ENCODE peak calls at places on chromosomes 4 and X, in seven cellular contexts. One of them, this sample, is unnamed.

GRCh38 chr4:39023059-39023458 is 9.2 kb downstream of the TMEM156 start:
- DNase-seq in K562: no peak
- DNase-seq in transverse colon: no peak
- DNase-seq in CD8-positive, alpha-beta memory T cell: no peak
- DNase-seq in GM23248: no peak
- DNase-seq in GM23338: no peak
- DNase-seq in fibroblast of lung: no peak
- DNase-seq in this sample: no peak

GRCh38 chr4:48720459-48720858 is 59.6 kb downstream of the FRYL start:
- DNase-seq in GM23248: no peak
- DNase-seq in K562: no peak
- DNase-seq in GM23338: no peak
- DNase-seq in fibroblast of lung: no peak
- DNase-seq in transverse colon: no peak
- DNase-seq in CD8-positive, alpha-beta memory T cell: no peak
- DNase-seq in this sample: no peak

GRCh38 chr4:101835121-101835904 is 44.8 kb downstream of the BANK1 start:
- DNase-seq in GM23248: peak; percentile 80
- DNase-seq in fibroblast of lung: peak; percentile 34
- DNase-seq in CD8-positive, alpha-beta memory T cell: no peak
- DNase-seq in transverse colon: no peak
- DNase-seq in GM23338: no peak
- DNase-seq in K562: no peak
- DNase-seq in this sample: no peak

GRCh38 chrX:69231903-69232302 is 66.7 kb upstream of the PJA1 start:
- DNase-seq in fibroblast of lung: no peak
- DNase-seq in CD8-positive, alpha-beta memory T cell: no peak
- DNase-seq in K562: no peak
- DNase-seq in GM23248: peak; percentile 17
- DNase-seq in transverse colon: no peak
- DNase-seq in GM23338: no peak
- DNase-seq in this sample: no peak

GRCh38 chrX:4764888-4765287 is 1051.4 kb upstream of the PRKX start:
- DNase-seq in GM23248: no peak
- DNase-seq in CD8-positive, alpha-beta memory T cell: no peak
- DNase-seq in K562: no peak
- DNase-seq in GM23338: no peak
- DNase-seq in fibroblast of lung: no peak
- DNase-seq in transverse colon: no peak
- DNase-seq in this sample: no peak

GRCh38 chr4:149995134-149995756 is 83.0 kb upstream of the DCLK2 start:
- DNase-seq in GM23248: no peak
- DNase-seq in transverse colon: no peak
- DNase-seq in K562: no peak
- DNase-seq in CD8-positive, alpha-beta memory T cell: no peak
- DNase-seq in fibroblast of lung: no peak
- DNase-seq in GM23338: no peak
- DNase-seq in this sample: no peak

GRCh38 chrX:123779908-123780396 is 47.1 kb upstream of the THOC2 start:
- DNase-seq in GM23338: no peak
- DNase-seq in GM23248: no peak
- DNase-seq in transverse colon: no peak
- DNase-seq in K562: peak; percentile 34
- DNase-seq in fibroblast of lung: no peak
- DNase-seq in CD8-positive, alpha-beta memory T cell: no peak
- DNase-seq in this sample: no peak

GRCh38 chr4:125511715-125512114 is 197.0 kb downstream of the FAT4 start:
- DNase-seq in transverse colon: no peak
- DNase-seq in CD8-positive, alpha-beta memory T cell: no peak
- DNase-seq in fibroblast of lung: no peak
- DNase-seq in GM23248: no peak
- DNase-seq in GM23338: no peak
- DNase-seq in K562: no peak
- DNase-seq in this sample: no peak

GRCh38 chr4:108702960-108703359 is 52.6 kb downstream of the OSTC start:
- DNase-seq in GM23248: no peak
- DNase-seq in K562: no peak
- DNase-seq in GM23338: no peak
- DNase-seq in transverse colon: no peak
- DNase-seq in CD8-positive, alpha-beta memory T cell: no peak
- DNase-seq in fibroblast of lung: no peak
- DNase-seq in this sample: no peak

GRCh38 chrX:29617725-29618124 is 597.6 kb upstream of the MAGEB2 start:
- DNase-seq in GM23248: peak; percentile 1
- DNase-seq in K562: no peak
- DNase-seq in CD8-positive, alpha-beta memory T cell: no peak
- DNase-seq in GM23338: no peak
- DNase-seq in transverse colon: no peak
- DNase-seq in fibroblast of lung: peak; percentile 19
- DNase-seq in this sample: no peak

GRCh38 chr4:75995727-75996126 is 5.0 kb upstream of the SDAD1 start:
- DNase-seq in transverse colon: no peak
- DNase-seq in GM23338: peak; percentile 88
- DNase-seq in GM23248: peak; percentile 76
- DNase-seq in K562: peak; percentile 60
- DNase-seq in fibroblast of lung: peak; percentile 74
- DNase-seq in CD8-positive, alpha-beta memory T cell: peak; percentile 26
- DNase-seq in this sample: no peak

GRCh38 chr4:75992462-75992861 is 1.7 kb upstream of the SDAD1 start:
- DNase-seq in CD8-positive, alpha-beta memory T cell: no peak
- DNase-seq in transverse colon: no peak
- DNase-seq in fibroblast of lung: no peak
- DNase-seq in GM23248: no peak
- DNase-seq in GM23338: no peak
- DNase-seq in K562: no peak
- DNase-seq in this sample: no peak

GRCh38 chr4:75985116-75985515 is 5.6 kb downstream of the SDAD1 start:
- DNase-seq in fibroblast of lung: peak; percentile 69
- DNase-seq in K562: no peak
- DNase-seq in CD8-positive, alpha-beta memory T cell: no peak
- DNase-seq in transverse colon: no peak
- DNase-seq in GM23248: peak; percentile 96
- DNase-seq in GM23338: no peak
- DNase-seq in this sample: no peak

DNA sequence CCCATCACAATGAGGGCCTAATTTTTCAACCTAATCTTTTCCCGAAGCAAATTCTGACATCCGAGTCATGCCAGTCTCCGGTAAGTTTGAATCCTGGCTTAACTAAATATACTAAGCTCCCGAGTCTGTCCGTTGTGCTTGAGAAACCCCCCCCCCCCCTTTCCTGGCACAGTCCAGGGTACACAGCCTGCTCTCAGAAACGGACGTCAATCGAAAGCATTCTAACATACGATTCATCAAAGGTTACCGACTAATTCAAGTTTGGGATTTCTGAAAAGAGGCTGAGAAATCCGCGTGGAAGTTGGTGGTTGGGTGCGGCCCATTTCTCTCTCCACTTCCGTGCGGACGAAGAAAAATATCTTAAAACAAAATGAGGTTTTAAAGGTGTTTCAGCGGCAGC is 616 bp downstream of the SDAD1 start:
- DNase-seq in GM23248: peak; percentile 42
- DNase-seq in fibroblast of lung: peak; percentile 29
- DNase-seq in K562: no peak
- DNase-seq in GM23338: no peak
- DNase-seq in transverse colon: no peak
- DNase-seq in CD8-positive, alpha-beta memory T cell: no peak
- DNase-seq in this sample: no peak
- H3K27ac ChIP-seq in GM23248: peak overlapping the region; percentile 57
- H3K27ac ChIP-seq in fibroblast of lung: peak overlapping the region; percentile 90
- H3K27ac ChIP-seq in K562: peak overlapping the region; percentile 68
- H3K27ac ChIP-seq in GM23338: no peak overlapping the region
- H3K27ac ChIP-seq in transverse colon: peak overlapping the region; percentile 77
- H3K27ac ChIP-seq in CD8-positive, alpha-beta memory T cell: peak overlapping the region; percentile 55
- H3K27ac ChIP-seq in this sample: peak overlapping the region; percentile 9

GRCh38 chr4:76199664-76200211 is 13.9 kb downstream of the SCARB2 start:
- DNase-seq in fibroblast of lung: peak; percentile 26
- DNase-seq in transverse colon: peak; percentile 81
- DNase-seq in K562: no peak
- DNase-seq in GM23338: peak; percentile 72
- DNase-seq in GM23248: no peak
- DNase-seq in CD8-positive, alpha-beta memory T cell: peak; percentile 8
- DNase-seq in this sample: peak; percentile 32

GRCh38 chr4:76197971-76198410 is 15.6 kb downstream of the SCARB2 start:
- DNase-seq in K562: peak; percentile 37
- DNase-seq in GM23248: peak; percentile 77
- DNase-seq in transverse colon: peak; percentile 64
- DNase-seq in fibroblast of lung: peak; percentile 79
- DNase-seq in CD8-positive, alpha-beta memory T cell: no peak
- DNase-seq in GM23338: no peak
- DNase-seq in this sample: peak; percentile 29

GRCh38 chr4:76200771-76201224 is 12.8 kb downstream of the SCARB2 start:
- DNase-seq in transverse colon: peak; percentile 69
- DNase-seq in GM23338: no peak
- DNase-seq in GM23248: no peak
- DNase-seq in fibroblast of lung: no peak
- DNase-seq in K562: peak; percentile 30
- DNase-seq in CD8-positive, alpha-beta memory T cell: no peak
- DNase-seq in this sample: no peak

GRCh38 chr4:76197001-76197743 is 16.5 kb downstream of the SCARB2 start:
- DNase-seq in transverse colon: no peak
- DNase-seq in GM23248: peak; percentile 83
- DNase-seq in CD8-positive, alpha-beta memory T cell: no peak
- DNase-seq in fibroblast of lung: no peak
- DNase-seq in GM23338: no peak
- DNase-seq in K562: no peak
- DNase-seq in this sample: no peak

GRCh38 chr4:76198411-76199237 is 15.0 kb downstream of the SCARB2 start:
- DNase-seq in GM23338: peak; percentile 34
- DNase-seq in GM23248: peak; percentile 87
- DNase-seq in fibroblast of lung: peak; percentile 93
- DNase-seq in transverse colon: peak; percentile 85
- DNase-seq in K562: peak; percentile 70
- DNase-seq in CD8-positive, alpha-beta memory T cell: no peak
- DNase-seq in this sample: no peak
- H3K27ac ChIP-seq in GM23338: no peak overlapping the region
- H3K27ac ChIP-seq in GM23248: peak overlapping the region; percentile 88
- H3K27ac ChIP-seq in fibroblast of lung: peak overlapping the region; percentile 69
- H3K27ac ChIP-seq in transverse colon: peak overlapping the region; percentile 92
- H3K27ac ChIP-seq in K562: peak overlapping the region; percentile 47
- H3K27ac ChIP-seq in CD8-positive, alpha-beta memory T cell: no peak overlapping the region
- H3K27ac ChIP-seq in this sample: peak overlapping the region; percentile 92

DNA sequence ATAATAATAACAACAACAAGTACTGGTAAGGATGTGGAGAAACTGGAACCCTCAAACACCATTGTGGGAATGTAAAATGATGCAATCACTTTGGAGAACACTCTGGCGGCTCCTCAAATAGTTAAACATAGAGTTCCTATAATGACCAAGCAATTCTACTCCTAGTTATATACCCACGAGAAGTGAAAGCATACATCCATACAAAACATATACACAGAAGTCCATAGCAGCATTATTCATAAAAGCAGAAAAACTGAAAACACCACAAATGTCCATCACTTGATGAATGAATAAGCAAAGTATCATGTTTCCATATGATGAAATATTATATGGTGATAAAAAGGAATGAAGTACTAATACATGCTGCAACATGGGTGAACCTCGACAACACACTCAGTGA is 116.7 kb downstream of the AMELX start:
- DNase-seq in GM23248: no peak
- DNase-seq in CD8-positive, alpha-beta memory T cell: no peak
- DNase-seq in K562: no peak
- DNase-seq in GM23338: no peak
- DNase-seq in fibroblast of lung: no peak
- DNase-seq in transverse colon: no peak
- DNase-seq in this sample: no peak
- H3K27ac ChIP-seq in GM23248: no peak overlapping the region
- H3K27ac ChIP-seq in CD8-positive, alpha-beta memory T cell: peak overlapping the region; percentile 1
- H3K27ac ChIP-seq in K562: peak overlapping the region; percentile 87
- H3K27ac ChIP-seq in GM23338: no peak overlapping the region
- H3K27ac ChIP-seq in fibroblast of lung: no peak overlapping the region
- H3K27ac ChIP-seq in transverse colon: no peak overlapping the region
- H3K27ac ChIP-seq in this sample: no peak overlapping the region

GRCh38 chrX:48683411-48683982 is at the start of gene WAS:
- DNase-seq in fibroblast of lung: no peak
- DNase-seq in K562: no peak
- DNase-seq in transverse colon: peak; percentile 15
- DNase-seq in CD8-positive, alpha-beta memory T cell: peak; percentile 54
- DNase-seq in GM23248: no peak
- DNase-seq in GM23338: no peak
- DNase-seq in this sample: no peak

GRCh38 chrX:48676106-48676892 is 7.3 kb upstream of the WAS start:
- DNase-seq in K562: peak; percentile 94
- DNase-seq in transverse colon: peak; percentile 91
- DNase-seq in fibroblast of lung: peak; percentile 81
- DNase-seq in GM23338: peak; percentile 86
- DNase-seq in GM23248: peak; percentile 87
- DNase-seq in CD8-positive, alpha-beta memory T cell: peak; percentile 88
- DNase-seq in this sample: peak; percentile 4

GRCh38 chrX:48676893-48677270 is 6.7 kb upstream of the WAS start:
- DNase-seq in GM23338: peak; percentile 16
- DNase-seq in CD8-positive, alpha-beta memory T cell: peak; percentile 11
- DNase-seq in K562: no peak
- DNase-seq in transverse colon: peak; percentile 27
- DNase-seq in fibroblast of lung: no peak
- DNase-seq in GM23248: peak; percentile 14
- DNase-seq in this sample: no peak

GRCh38 chrX:48681539-48682183 is 1.9 kb upstream of the WAS start:
- DNase-seq in transverse colon: no peak
- DNase-seq in GM23338: no peak
- DNase-seq in fibroblast of lung: no peak
- DNase-seq in GM23248: no peak
- DNase-seq in K562: no peak
- DNase-seq in CD8-positive, alpha-beta memory T cell: no peak
- DNase-seq in this sample: no peak

GRCh38 chrX:48677456-48678030 is 6.1 kb upstream of the WAS start:
- DNase-seq in fibroblast of lung: no peak
- DNase-seq in GM23338: no peak
- DNase-seq in K562: no peak
- DNase-seq in transverse colon: no peak
- DNase-seq in GM23248: no peak
- DNase-seq in CD8-positive, alpha-beta memory T cell: no peak
- DNase-seq in this sample: no peak
- H3K27ac ChIP-seq in fibroblast of lung: no peak overlapping the region
- H3K27ac ChIP-seq in GM23338: no peak overlapping the region
- H3K27ac ChIP-seq in K562: peak overlapping the region; percentile 89
- H3K27ac ChIP-seq in transverse colon: peak overlapping the region; percentile 93
- H3K27ac ChIP-seq in GM23248: no peak overlapping the region
- H3K27ac ChIP-seq in CD8-positive, alpha-beta memory T cell: peak overlapping the region; percentile 74
- H3K27ac ChIP-seq in this sample: no peak overlapping the region

DNA sequence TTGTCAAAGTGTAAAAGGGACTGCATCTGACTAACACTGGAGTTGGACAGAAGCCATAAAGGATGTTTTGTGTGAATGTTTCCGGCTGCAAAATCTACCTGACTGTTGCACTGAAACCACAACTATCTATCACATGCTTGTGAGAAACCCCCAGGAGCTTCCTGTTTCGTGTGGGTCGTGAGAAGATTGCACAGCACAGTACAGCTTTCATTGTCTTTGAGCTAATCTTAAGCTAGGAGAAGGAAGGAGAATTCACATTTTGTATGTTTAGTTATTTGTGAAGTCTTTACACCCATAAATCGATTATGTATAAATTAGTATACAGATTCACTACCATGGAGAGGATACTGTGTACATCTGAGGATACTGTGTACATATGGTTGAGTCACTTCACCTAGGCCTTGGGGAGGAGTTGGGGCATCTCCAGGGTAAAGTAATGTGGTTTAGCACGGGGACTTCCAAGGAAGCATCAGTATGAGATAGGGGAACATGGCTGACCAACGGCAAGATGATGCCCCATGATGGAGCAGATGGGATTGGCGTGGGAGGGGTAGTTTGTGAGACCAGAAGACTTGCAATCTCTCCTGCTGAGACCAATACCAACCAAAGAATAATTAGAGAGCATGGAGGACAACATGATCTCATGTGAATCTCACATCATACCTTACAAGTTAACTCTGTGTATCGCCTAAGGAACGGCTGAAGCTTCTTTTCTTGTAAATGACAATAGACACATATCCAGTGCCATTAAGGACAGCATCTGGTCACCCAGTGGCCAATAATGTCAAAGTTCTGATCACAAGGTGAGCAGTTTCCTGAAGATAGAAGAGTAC is 43.1 kb upstream of the FAM9C start:
- DNase-seq in CD8-positive, alpha-beta memory T cell: peak; percentile 89
- DNase-seq in GM23248: no peak
- DNase-seq in K562: peak; percentile 16
- DNase-seq in GM23338: no peak
- DNase-seq in fibroblast of lung: no peak
- DNase-seq in transverse colon: peak; percentile 45
- DNase-seq in this sample: no peak
- H3K27ac ChIP-seq in CD8-positive, alpha-beta memory T cell: peak overlapping the region; percentile 68
- H3K27ac ChIP-seq in GM23248: no peak overlapping the region
- H3K27ac ChIP-seq in K562: no peak overlapping the region
- H3K27ac ChIP-seq in GM23338: no peak overlapping the region
- H3K27ac ChIP-seq in fibroblast of lung: no peak overlapping the region
- H3K27ac ChIP-seq in transverse colon: peak overlapping the region; percentile 41
- H3K27ac ChIP-seq in this sample: no peak overlapping the region

This sample was measured in caudate nucleus.